ENCODE peak calls at places on chromosomes 4 and X, in eight cellular contexts. One of them, this sample, is unnamed.

GRCh38 chr4:123939621-123940020 is 543.0 kb downstream of the SPRY1 start:
- DNase-seq in GM18507: no peak
- DNase-seq in GM23248: peak
- DNase-seq in stimulated activated CD8-positive, alpha-beta memory T cell treated with anti-CD3 and anti-CD28 coated beads, Interleukin-4, amount 100 ng/mL, for 48 hours: no peak
- DNase-seq in activated T-helper 1 cell treated with anti-CD3 and anti-CD28 coated beads, Interleukin-12 subunit alpha, Interleukin-12 subunit beta, Interleukin-2, Interleukin-4 antibody, amounts not matched to agents 30 ng/mL and 10 ng/mL and 1 ng/mL, durations not matched to agents 14 hours and 24 hours and 36 hours: no peak
- DNase-seq in T-helper 2 cell: no peak
- DNase-seq in AG08396: peak
- DNase-seq in GM12864: no peak
- DNase-seq in this sample: no peak

GRCh38 chrX:21479695-21480280 is 105.6 kb downstream of the CNKSR2 start:
- DNase-seq in AG08396: peak
- DNase-seq in GM23248: peak
- DNase-seq in activated T-helper 1 cell treated with anti-CD3 and anti-CD28 coated beads, Interleukin-12 subunit alpha, Interleukin-12 subunit beta, Interleukin-2, Interleukin-4 antibody, amounts not matched to agents 30 ng/mL and 10 ng/mL and 1 ng/mL, durations not matched to agents 14 hours and 24 hours and 36 hours: no peak
- DNase-seq in stimulated activated CD8-positive, alpha-beta memory T cell treated with anti-CD3 and anti-CD28 coated beads, Interleukin-4, amount 100 ng/mL, for 48 hours: no peak
- DNase-seq in GM12864: peak
- DNase-seq in T-helper 2 cell: no peak
- DNase-seq in GM18507: no peak
- DNase-seq in this sample: peak

GRCh38 chr4:132809298-132810032 is 339.6 kb upstream of the PCDH10 start:
- DNase-seq in GM18507: no peak
- DNase-seq in activated T-helper 1 cell treated with anti-CD3 and anti-CD28 coated beads, Interleukin-12 subunit alpha, Interleukin-12 subunit beta, Interleukin-2, Interleukin-4 antibody, amounts not matched to agents 30 ng/mL and 10 ng/mL and 1 ng/mL, durations not matched to agents 14 hours and 24 hours and 36 hours: no peak
- DNase-seq in AG08396: no peak
- DNase-seq in GM23248: no peak
- DNase-seq in T-helper 2 cell: no peak
- DNase-seq in GM12864: no peak
- DNase-seq in stimulated activated CD8-positive, alpha-beta memory T cell treated with anti-CD3 and anti-CD28 coated beads, Interleukin-4, amount 100 ng/mL, for 48 hours: no peak
- DNase-seq in this sample: peak

GRCh38 chr4:5870701-5871100 is 22.2 kb downstream of the CRMP1 start:
- DNase-seq in activated T-helper 1 cell treated with anti-CD3 and anti-CD28 coated beads, Interleukin-12 subunit alpha, Interleukin-12 subunit beta, Interleukin-2, Interleukin-4 antibody, amounts not matched to agents 30 ng/mL and 10 ng/mL and 1 ng/mL, durations not matched to agents 14 hours and 24 hours and 36 hours: no peak
- DNase-seq in AG08396: no peak
- DNase-seq in GM23248: no peak
- DNase-seq in stimulated activated CD8-positive, alpha-beta memory T cell treated with anti-CD3 and anti-CD28 coated beads, Interleukin-4, amount 100 ng/mL, for 48 hours: no peak
- DNase-seq in T-helper 2 cell: no peak
- DNase-seq in GM12864: no peak
- DNase-seq in GM18507: no peak
- DNase-seq in this sample: no peak

GRCh38 chr4:119237642-119238041 is 25.1 kb downstream of the USP53 start:
- DNase-seq in activated T-helper 1 cell treated with anti-CD3 and anti-CD28 coated beads, Interleukin-12 subunit alpha, Interleukin-12 subunit beta, Interleukin-2, Interleukin-4 antibody, amounts not matched to agents 30 ng/mL and 10 ng/mL and 1 ng/mL, durations not matched to agents 14 hours and 24 hours and 36 hours: no peak
- DNase-seq in T-helper 2 cell: no peak
- DNase-seq in GM18507: no peak
- DNase-seq in stimulated activated CD8-positive, alpha-beta memory T cell treated with anti-CD3 and anti-CD28 coated beads, Interleukin-4, amount 100 ng/mL, for 48 hours: no peak
- DNase-seq in GM23248: no peak
- DNase-seq in AG08396: no peak
- DNase-seq in GM12864: no peak
- DNase-seq in this sample: no peak

GRCh38 chr4:168218663-168219062 is 99.9 kb downstream of the DDX60 start:
- DNase-seq in activated T-helper 1 cell treated with anti-CD3 and anti-CD28 coated beads, Interleukin-12 subunit alpha, Interleukin-12 subunit beta, Interleukin-2, Interleukin-4 antibody, amounts not matched to agents 30 ng/mL and 10 ng/mL and 1 ng/mL, durations not matched to agents 14 hours and 24 hours and 36 hours: no peak
- DNase-seq in GM23248: peak
- DNase-seq in stimulated activated CD8-positive, alpha-beta memory T cell treated with anti-CD3 and anti-CD28 coated beads, Interleukin-4, amount 100 ng/mL, for 48 hours: no peak
- DNase-seq in GM12864: no peak
- DNase-seq in T-helper 2 cell: no peak
- DNase-seq in GM18507: no peak
- DNase-seq in AG08396: peak
- DNase-seq in this sample: no peak

GRCh38 chr4:89249716-89250361 is 57.8 kb downstream of the GPRIN3 start:
- DNase-seq in AG08396: no peak
- DNase-seq in GM18507: no peak
- DNase-seq in GM23248: no peak
- DNase-seq in stimulated activated CD8-positive, alpha-beta memory T cell treated with anti-CD3 and anti-CD28 coated beads, Interleukin-4, amount 100 ng/mL, for 48 hours: no peak
- DNase-seq in activated T-helper 1 cell treated with anti-CD3 and anti-CD28 coated beads, Interleukin-12 subunit alpha, Interleukin-12 subunit beta, Interleukin-2, Interleukin-4 antibody, amounts not matched to agents 30 ng/mL and 10 ng/mL and 1 ng/mL, durations not matched to agents 14 hours and 24 hours and 36 hours: no peak
- DNase-seq in T-helper 2 cell: no peak
- DNase-seq in GM12864: no peak
- DNase-seq in this sample: no peak

GRCh38 chr4:16198271-16198670 is 28.0 kb downstream of the TAPT1 start:
- DNase-seq in T-helper 2 cell: no peak
- DNase-seq in stimulated activated CD8-positive, alpha-beta memory T cell treated with anti-CD3 and anti-CD28 coated beads, Interleukin-4, amount 100 ng/mL, for 48 hours: no peak
- DNase-seq in GM18507: no peak
- DNase-seq in GM23248: no peak
- DNase-seq in GM12864: no peak
- DNase-seq in AG08396: no peak
- DNase-seq in activated T-helper 1 cell treated with anti-CD3 and anti-CD28 coated beads, Interleukin-12 subunit alpha, Interleukin-12 subunit beta, Interleukin-2, Interleukin-4 antibody, amounts not matched to agents 30 ng/mL and 10 ng/mL and 1 ng/mL, durations not matched to agents 14 hours and 24 hours and 36 hours: no peak
- DNase-seq in this sample: no peak

GRCh38 chr4:38967260-38968095 is 64.7 kb downstream of the TMEM156 start:
- DNase-seq in activated T-helper 1 cell treated with anti-CD3 and anti-CD28 coated beads, Interleukin-12 subunit alpha, Interleukin-12 subunit beta, Interleukin-2, Interleukin-4 antibody, amounts not matched to agents 30 ng/mL and 10 ng/mL and 1 ng/mL, durations not matched to agents 14 hours and 24 hours and 36 hours: no peak
- DNase-seq in GM12864: no peak
- DNase-seq in GM18507: no peak
- DNase-seq in T-helper 2 cell: no peak
- DNase-seq in stimulated activated CD8-positive, alpha-beta memory T cell treated with anti-CD3 and anti-CD28 coated beads, Interleukin-4, amount 100 ng/mL, for 48 hours: no peak
- DNase-seq in GM23248: peak
- DNase-seq in AG08396: peak
- DNase-seq in this sample: no peak

GRCh38 chr4:184287697-184288255 is 70.1 kb upstream of the ENPP6 start:
- DNase-seq in GM12864: no peak
- DNase-seq in GM23248: peak
- DNase-seq in GM18507: no peak
- DNase-seq in activated T-helper 1 cell treated with anti-CD3 and anti-CD28 coated beads, Interleukin-12 subunit alpha, Interleukin-12 subunit beta, Interleukin-2, Interleukin-4 antibody, amounts not matched to agents 30 ng/mL and 10 ng/mL and 1 ng/mL, durations not matched to agents 14 hours and 24 hours and 36 hours: no peak
- DNase-seq in T-helper 2 cell: no peak
- DNase-seq in stimulated activated CD8-positive, alpha-beta memory T cell treated with anti-CD3 and anti-CD28 coated beads, Interleukin-4, amount 100 ng/mL, for 48 hours: no peak
- DNase-seq in AG08396: peak
- DNase-seq in this sample: peak

GRCh38 chr4:148434075-148434773 is 8.0 kb downstream of the NR3C2 start:
- DNase-seq in GM23248: no peak
- DNase-seq in AG08396: no peak
- DNase-seq in GM18507: no peak
- DNase-seq in stimulated activated CD8-positive, alpha-beta memory T cell treated with anti-CD3 and anti-CD28 coated beads, Interleukin-4, amount 100 ng/mL, for 48 hours: no peak
- DNase-seq in GM12864: no peak
- DNase-seq in T-helper 2 cell: no peak
- DNase-seq in activated T-helper 1 cell treated with anti-CD3 and anti-CD28 coated beads, Interleukin-12 subunit alpha, Interleukin-12 subunit beta, Interleukin-2, Interleukin-4 antibody, amounts not matched to agents 30 ng/mL and 10 ng/mL and 1 ng/mL, durations not matched to agents 14 hours and 24 hours and 36 hours: no peak
- DNase-seq in this sample: no peak

GRCh38 chr4:42654606-42655005 is 2.3 kb downstream of the ATP8A1 start:
- DNase-seq in stimulated activated CD8-positive, alpha-beta memory T cell treated with anti-CD3 and anti-CD28 coated beads, Interleukin-4, amount 100 ng/mL, for 48 hours: no peak
- DNase-seq in GM12864: no peak
- DNase-seq in T-helper 2 cell: no peak
- DNase-seq in AG08396: peak
- DNase-seq in GM23248: peak
- DNase-seq in activated T-helper 1 cell treated with anti-CD3 and anti-CD28 coated beads, Interleukin-12 subunit alpha, Interleukin-12 subunit beta, Interleukin-2, Interleukin-4 antibody, amounts not matched to agents 30 ng/mL and 10 ng/mL and 1 ng/mL, durations not matched to agents 14 hours and 24 hours and 36 hours: no peak
- DNase-seq in GM18507: no peak
- DNase-seq in this sample: no peak

GRCh38 chr4:94226763-94227162 is 19.1 kb downstream of the SMARCAD1 start:
- DNase-seq in T-helper 2 cell: no peak
- DNase-seq in GM18507: no peak
- DNase-seq in activated T-helper 1 cell treated with anti-CD3 and anti-CD28 coated beads, Interleukin-12 subunit alpha, Interleukin-12 subunit beta, Interleukin-2, Interleukin-4 antibody, amounts not matched to agents 30 ng/mL and 10 ng/mL and 1 ng/mL, durations not matched to agents 14 hours and 24 hours and 36 hours: no peak
- DNase-seq in AG08396: no peak
- DNase-seq in stimulated activated CD8-positive, alpha-beta memory T cell treated with anti-CD3 and anti-CD28 coated beads, Interleukin-4, amount 100 ng/mL, for 48 hours: no peak
- DNase-seq in GM12864: no peak
- DNase-seq in GM23248: no peak
- DNase-seq in this sample: no peak

GRCh38 chr4:118338981-118339765 is 13.6 kb downstream of the PRSS12 start:
- DNase-seq in GM23248: peak
- DNase-seq in stimulated activated CD8-positive, alpha-beta memory T cell treated with anti-CD3 and anti-CD28 coated beads, Interleukin-4, amount 100 ng/mL, for 48 hours: no peak
- DNase-seq in GM12864: no peak
- DNase-seq in AG08396: no peak
- DNase-seq in GM18507: no peak
- DNase-seq in activated T-helper 1 cell treated with anti-CD3 and anti-CD28 coated beads, Interleukin-12 subunit alpha, Interleukin-12 subunit beta, Interleukin-2, Interleukin-4 antibody, amounts not matched to agents 30 ng/mL and 10 ng/mL and 1 ng/mL, durations not matched to agents 14 hours and 24 hours and 36 hours: no peak
- DNase-seq in T-helper 2 cell: no peak
- DNase-seq in this sample: no peak

GRCh38 chr4:180695851-180696250 is 1547.4 kb upstream of the TENM3 start:
- DNase-seq in activated T-helper 1 cell treated with anti-CD3 and anti-CD28 coated beads, Interleukin-12 subunit alpha, Interleukin-12 subunit beta, Interleukin-2, Interleukin-4 antibody, amounts not matched to agents 30 ng/mL and 10 ng/mL and 1 ng/mL, durations not matched to agents 14 hours and 24 hours and 36 hours: no peak
- DNase-seq in GM23248: peak
- DNase-seq in AG08396: no peak
- DNase-seq in GM12864: no peak
- DNase-seq in GM18507: no peak
- DNase-seq in stimulated activated CD8-positive, alpha-beta memory T cell treated with anti-CD3 and anti-CD28 coated beads, Interleukin-4, amount 100 ng/mL, for 48 hours: no peak
- DNase-seq in T-helper 2 cell: no peak
- DNase-seq in this sample: no peak

GRCh38 chr4:168694669-168695068 is 197.8 kb downstream of the PALLD start:
- DNase-seq in activated T-helper 1 cell treated with anti-CD3 and anti-CD28 coated beads, Interleukin-12 subunit alpha, Interleukin-12 subunit beta, Interleukin-2, Interleukin-4 antibody, amounts not matched to agents 30 ng/mL and 10 ng/mL and 1 ng/mL, durations not matched to agents 14 hours and 24 hours and 36 hours: no peak
- DNase-seq in GM23248: peak
- DNase-seq in GM12864: no peak
- DNase-seq in GM18507: no peak
- DNase-seq in AG08396: no peak
- DNase-seq in T-helper 2 cell: no peak
- DNase-seq in stimulated activated CD8-positive, alpha-beta memory T cell treated with anti-CD3 and anti-CD28 coated beads, Interleukin-4, amount 100 ng/mL, for 48 hours: no peak
- DNase-seq in this sample: no peak

GRCh38 chr4:23324291-23324690 is 565.6 kb downstream of the PPARGC1A start:
- DNase-seq in AG08396: no peak
- DNase-seq in T-helper 2 cell: no peak
- DNase-seq in stimulated activated CD8-positive, alpha-beta memory T cell treated with anti-CD3 and anti-CD28 coated beads, Interleukin-4, amount 100 ng/mL, for 48 hours: no peak
- DNase-seq in GM23248: no peak
- DNase-seq in GM18507: no peak
- DNase-seq in GM12864: no peak
- DNase-seq in activated T-helper 1 cell treated with anti-CD3 and anti-CD28 coated beads, Interleukin-12 subunit alpha, Interleukin-12 subunit beta, Interleukin-2, Interleukin-4 antibody, amounts not matched to agents 30 ng/mL and 10 ng/mL and 1 ng/mL, durations not matched to agents 14 hours and 24 hours and 36 hours: no peak
- DNase-seq in this sample: no peak

GRCh38 chrX:48974574-48974973 is 2.9 kb upstream of the KCND1 start:
- DNase-seq in T-helper 2 cell: no peak
- DNase-seq in GM12864: no peak
- DNase-seq in AG08396: no peak
- DNase-seq in GM18507: no peak
- DNase-seq in GM23248: no peak
- DNase-seq in stimulated activated CD8-positive, alpha-beta memory T cell treated with anti-CD3 and anti-CD28 coated beads, Interleukin-4, amount 100 ng/mL, for 48 hours: no peak
- DNase-seq in activated T-helper 1 cell treated with anti-CD3 and anti-CD28 coated beads, Interleukin-12 subunit alpha, Interleukin-12 subunit beta, Interleukin-2, Interleukin-4 antibody, amounts not matched to agents 30 ng/mL and 10 ng/mL and 1 ng/mL, durations not matched to agents 14 hours and 24 hours and 36 hours: no peak
- DNase-seq in this sample: no peak

GRCh38 chr4:138953962-138954371 is 61.6 kb upstream of the NOCT start:
- DNase-seq in T-helper 2 cell: no peak
- DNase-seq in GM18507: no peak
- DNase-seq in GM23248: peak
- DNase-seq in GM12864: no peak
- DNase-seq in activated T-helper 1 cell treated with anti-CD3 and anti-CD28 coated beads, Interleukin-12 subunit alpha, Interleukin-12 subunit beta, Interleukin-2, Interleukin-4 antibody, amounts not matched to agents 30 ng/mL and 10 ng/mL and 1 ng/mL, durations not matched to agents 14 hours and 24 hours and 36 hours: no peak
- DNase-seq in stimulated activated CD8-positive, alpha-beta memory T cell treated with anti-CD3 and anti-CD28 coated beads, Interleukin-4, amount 100 ng/mL, for 48 hours: no peak
- DNase-seq in AG08396: peak
- DNase-seq in this sample: no peak

GRCh38 chr4:173057442-173057841 is 111.2 kb upstream of the GALNT7 start:
- DNase-seq in stimulated activated CD8-positive, alpha-beta memory T cell treated with anti-CD3 and anti-CD28 coated beads, Interleukin-4, amount 100 ng/mL, for 48 hours: no peak
- DNase-seq in activated T-helper 1 cell treated with anti-CD3 and anti-CD28 coated beads, Interleukin-12 subunit alpha, Interleukin-12 subunit beta, Interleukin-2, Interleukin-4 antibody, amounts not matched to agents 30 ng/mL and 10 ng/mL and 1 ng/mL, durations not matched to agents 14 hours and 24 hours and 36 hours: no peak
- DNase-seq in GM12864: no peak
- DNase-seq in GM18507: no peak
- DNase-seq in GM23248: peak
- DNase-seq in AG08396: no peak
- DNase-seq in T-helper 2 cell: no peak
- DNase-seq in this sample: no peak

GRCh38 chr4:179095585-179096228 is 1653.5 kb upstream of the AGA start:
- DNase-seq in AG08396: no peak
- DNase-seq in stimulated activated CD8-positive, alpha-beta memory T cell treated with anti-CD3 and anti-CD28 coated beads, Interleukin-4, amount 100 ng/mL, for 48 hours: no peak
- DNase-seq in T-helper 2 cell: no peak
- DNase-seq in GM23248: peak
- DNase-seq in GM18507: no peak
- DNase-seq in GM12864: no peak
- DNase-seq in activated T-helper 1 cell treated with anti-CD3 and anti-CD28 coated beads, Interleukin-12 subunit alpha, Interleukin-12 subunit beta, Interleukin-2, Interleukin-4 antibody, amounts not matched to agents 30 ng/mL and 10 ng/mL and 1 ng/mL, durations not matched to agents 14 hours and 24 hours and 36 hours: no peak
- DNase-seq in this sample: peak

GRCh38 chr4:52824603-52825310 is 37.4 kb upstream of the RASL11B start:
- DNase-seq in AG08396: peak
- DNase-seq in GM18507: no peak
- DNase-seq in activated T-helper 1 cell treated with anti-CD3 and anti-CD28 coated beads, Interleukin-12 subunit alpha, Interleukin-12 subunit beta, Interleukin-2, Interleukin-4 antibody, amounts not matched to agents 30 ng/mL and 10 ng/mL and 1 ng/mL, durations not matched to agents 14 hours and 24 hours and 36 hours: no peak
- DNase-seq in GM12864: no peak
- DNase-seq in stimulated activated CD8-positive, alpha-beta memory T cell treated with anti-CD3 and anti-CD28 coated beads, Interleukin-4, amount 100 ng/mL, for 48 hours: no peak
- DNase-seq in T-helper 2 cell: no peak
- DNase-seq in GM23248: peak
- DNase-seq in this sample: no peak

GRCh38 chr4:150302553-150302952 is 224.3 kb downstream of the DCLK2 start:
- DNase-seq in GM23248: peak
- DNase-seq in GM12864: no peak
- DNase-seq in AG08396: peak
- DNase-seq in stimulated activated CD8-positive, alpha-beta memory T cell treated with anti-CD3 and anti-CD28 coated beads, Interleukin-4, amount 100 ng/mL, for 48 hours: peak
- DNase-seq in T-helper 2 cell: no peak
- DNase-seq in GM18507: no peak
- DNase-seq in activated T-helper 1 cell treated with anti-CD3 and anti-CD28 coated beads, Interleukin-12 subunit alpha, Interleukin-12 subunit beta, Interleukin-2, Interleukin-4 antibody, amounts not matched to agents 30 ng/mL and 10 ng/mL and 1 ng/mL, durations not matched to agents 14 hours and 24 hours and 36 hours: peak
- DNase-seq in this sample: no peak

GRCh38 chr4:64479338-64479737 is 70.1 kb upstream of the TECRL start:
- DNase-seq in GM12864: no peak
- DNase-seq in GM23248: no peak
- DNase-seq in stimulated activated CD8-positive, alpha-beta memory T cell treated with anti-CD3 and anti-CD28 coated beads, Interleukin-4, amount 100 ng/mL, for 48 hours: no peak
- DNase-seq in AG08396: no peak
- DNase-seq in T-helper 2 cell: no peak
- DNase-seq in GM18507: no peak
- DNase-seq in activated T-helper 1 cell treated with anti-CD3 and anti-CD28 coated beads, Interleukin-12 subunit alpha, Interleukin-12 subunit beta, Interleukin-2, Interleukin-4 antibody, amounts not matched to agents 30 ng/mL and 10 ng/mL and 1 ng/mL, durations not matched to agents 14 hours and 24 hours and 36 hours: no peak
- DNase-seq in this sample: no peak

GRCh38 chr4:825063-825968 is 613 bp downstream of the CPLX1 start:
- DNase-seq in T-helper 2 cell: no peak
- DNase-seq in AG08396: peak
- DNase-seq in stimulated activated CD8-positive, alpha-beta memory T cell treated with anti-CD3 and anti-CD28 coated beads, Interleukin-4, amount 100 ng/mL, for 48 hours: no peak
- DNase-seq in activated T-helper 1 cell treated with anti-CD3 and anti-CD28 coated beads, Interleukin-12 subunit alpha, Interleukin-12 subunit beta, Interleukin-2, Interleukin-4 antibody, amounts not matched to agents 30 ng/mL and 10 ng/mL and 1 ng/mL, durations not matched to agents 14 hours and 24 hours and 36 hours: no peak
- DNase-seq in GM12864: no peak
- DNase-seq in GM18507: no peak
- DNase-seq in GM23248: peak
- DNase-seq in this sample: peak